ENCODE peak calls at places on chromosome 13, in ten cellular contexts. X is body of pancreas, P is upper lobe of left lung, E is testis, V is IMR-90, J is stomach, A is GM12878, W is adrenal gland, M is heart left ventricle, S is lower leg skin. K is an unnamed sample.

GRCh38 chr13:44904982-44905381 is 84.3 kb downstream of the NUFIP1 start:
- DNase-seq in X (no peak), P (no peak), E (peak; percentile 75), V (peak; percentile 97), J (peak; percentile 52), A (no peak), W (peak; percentile 43), M (peak; percentile 42), S (peak; percentile 90), K (peak; percentile 49)

GRCh38 chr13:99875391-99875790 is 96.2 kb downstream of the ZIC5 start:
- DNase-seq in X (no peak), P (no peak), E (no peak), V (no peak), J (no peak), A (no peak), W (no peak), M (no peak), S (no peak), K (no peak)

GRCh38 chr13:71285700-71286099 is 581.3 kb downstream of the DACH1 start:
- DNase-seq in X (no peak), P (no peak), E (no peak), V (no peak), J (no peak), A (no peak), W (no peak), M (no peak), S (no peak), K (no peak)

GRCh38 chr13:26985285-26985878 is 186.2 kb downstream of the USP12 start:
- DNase-seq in X (peak; percentile 84), P (peak; percentile 70), E (peak; percentile 88), V (peak; percentile 80), J (peak; percentile 78), A (peak; percentile 49), W (peak; percentile 85), M (peak; percentile 66), S (no peak), K (peak; percentile 35)

GRCh38 chr13:77521595-77522367 is 13.7 kb upstream of the SCEL start:
- DNase-seq in X (no peak), P (peak; percentile 83), E (no peak), V (no peak), J (peak; percentile 26), A (no peak), W (no peak), M (no peak), S (no peak), K (no peak)

GRCh38 chr13:70668983-70669382 is 560.7 kb upstream of the KLHL1 start:
- DNase-seq in X (no peak), P (no peak), E (no peak), V (no peak), J (no peak), A (no peak), W (no peak), M (no peak), S (no peak), K (no peak)

GRCh38 chr13:57624565-57625435 is 6.7 kb upstream of the PCDH17 start:
- DNase-seq in X (peak; percentile 57), P (no peak), E (peak; percentile 64), V (peak; percentile 41), J (no peak), A (no peak), W (peak; percentile 67), M (peak; percentile 27), S (no peak), K (peak; percentile 15)

GRCh38 chr13:27022571-27023311 is 148.9 kb downstream of the USP12 start:
- DNase-seq in X (no peak), P (peak; percentile 35), E (no peak), V (peak; percentile 89), J (peak; percentile 49), A (no peak), W (no peak), M (no peak), S (peak; percentile 53), K (no peak)

GRCh38 chr13:24725379-24725778 is 38.6 kb upstream of the RNF17 start:
- DNase-seq in X (no peak), P (no peak), E (no peak), V (no peak), J (no peak), A (no peak), W (no peak), M (no peak), S (no peak), K (no peak)

GRCh38 chr13:23634897-23635296 is 64.7 kb downstream of the TNFRSF19 start:
- DNase-seq in X (no peak), P (no peak), E (no peak), V (no peak), J (no peak), A (no peak), W (no peak), M (no peak), S (peak; percentile 25), K (no peak)

GRCh38 chr13:45341799-45342584 is 1.0 kb upstream of the TPT1 start:
- DNase-seq in X (peak; percentile 47), P (peak; percentile 72), E (peak; percentile 31), V (no peak), J (peak; percentile 59), A (no peak), W (peak; percentile 81), M (peak; percentile 54), S (peak; percentile 92), K (peak; percentile 5)

GRCh38 chr13:46751811-46752635 is 44.9 kb downstream of the ESD start:
- DNase-seq in X (no peak), P (peak; percentile 26), E (no peak), V (peak; percentile 45), J (no peak), A (peak; percentile 45), W (no peak), M (no peak), S (no peak), K (no peak)
- TF ChIP-seq POLR2A in X (no peak), P (no peak), E (no peak), V (no peak), J (no peak), A (peak; percentile 55), W (no peak), M (no peak), S (no peak), K (no peak)

GRCh38 chr13:41891119-41891518 is 69.8 kb downstream of the VWA8 start:
- DNase-seq in X (no peak), P (no peak), E (no peak), V (no peak), J (no peak), A (no peak), W (no peak), M (no peak), S (no peak), K (no peak)
- TF ChIP-seq POLR2A in X (no peak), P (no peak), E (no peak), V (no peak), J (no peak), A (no peak), W (no peak), M (no peak), S (no peak), K (no peak)

GRCh38 chr13:98264877-98265276 is 87.8 kb upstream of the RNF113B start:
- DNase-seq in X (no peak), P (no peak), E (no peak), V (no peak), J (no peak), A (no peak), W (no peak), M (no peak), S (no peak), K (no peak)

GRCh38 chr13:98267080-98267912 is 90.2 kb upstream of the RNF113B start:
- DNase-seq in X (peak; percentile 34), P (no peak), E (no peak), V (peak; percentile 79), J (peak; percentile 60), A (peak; percentile 33), W (no peak), M (no peak), S (no peak), K (no peak)

GRCh38 chr13:98263841-98264240 is 86.8 kb upstream of the RNF113B start:
- DNase-seq in X (no peak), P (no peak), E (no peak), V (no peak), J (no peak), A (no peak), W (no peak), M (no peak), S (no peak), K (no peak)

GRCh38 chr13:98269386-98269785 is 92.3 kb upstream of the RNF113B start:
- DNase-seq in X (no peak), P (no peak), E (no peak), V (no peak), J (no peak), A (no peak), W (no peak), M (no peak), S (no peak), K (no peak)

GRCh38 chr13:98265669-98266551 is 88.8 kb upstream of the RNF113B start:
- DNase-seq in X (peak; percentile 68), P (no peak), E (peak; percentile 36), V (peak; percentile 64), J (peak; percentile 65), A (no peak), W (peak; percentile 69), M (no peak), S (no peak), K (no peak)
- TF ChIP-seq POLR2A in X (no peak), P (no peak), E (no peak), V (no peak), J (no peak), A (no peak), W (peak; percentile 28), M (no peak), S (no peak), K (no peak)

DNA sequence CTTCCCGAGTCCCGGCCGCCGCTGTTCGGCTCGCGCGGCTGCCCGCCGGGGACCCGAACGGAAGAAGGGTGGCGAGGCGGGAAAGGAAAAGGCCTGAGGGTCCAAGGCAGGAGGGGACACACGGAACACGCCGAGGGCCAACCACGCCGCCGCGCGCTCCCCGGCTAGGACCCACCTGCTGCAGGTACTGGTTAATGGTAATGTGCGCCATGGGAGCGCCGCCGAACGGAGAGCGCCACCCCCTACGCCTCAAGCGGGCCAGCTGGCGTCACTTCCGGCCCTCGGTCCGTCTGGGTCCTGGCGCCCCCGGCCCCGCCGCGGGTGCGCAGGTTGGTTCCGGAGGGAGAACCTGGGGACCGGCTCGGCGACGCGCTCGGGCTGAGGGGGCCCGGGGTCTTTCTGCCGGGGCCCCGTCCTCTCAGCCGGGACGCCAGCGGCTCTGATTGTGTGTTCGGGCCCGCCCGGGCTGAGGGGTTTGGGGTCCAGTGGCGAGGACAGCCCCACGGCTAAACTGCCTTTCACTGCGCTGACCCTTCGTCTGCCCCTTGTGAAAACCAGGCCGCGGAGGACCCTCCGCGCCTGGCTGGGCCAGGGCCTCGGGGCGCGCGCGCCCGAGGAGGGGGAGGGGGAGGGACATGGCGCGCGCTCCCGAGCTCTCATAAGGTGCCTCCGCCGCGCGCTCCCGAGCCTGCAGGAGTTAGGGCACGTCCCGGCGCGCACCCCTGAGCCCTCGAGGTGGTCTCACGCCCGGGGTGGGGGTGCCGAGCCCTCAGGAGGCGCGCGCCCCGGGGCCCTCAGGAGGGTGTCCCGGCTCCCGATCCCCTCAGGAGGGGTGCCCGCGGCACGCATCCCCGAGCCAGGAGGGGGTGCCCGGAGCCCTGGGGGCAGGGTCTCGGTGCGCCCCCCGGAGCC is at the start of gene PCID2:
- DNase-seq in X (peak; percentile 87), P (peak; percentile 90), E (peak; percentile 97), V (peak; percentile 84), J (peak; percentile 93), A (peak; percentile 48), W (peak; percentile 87), M (peak; percentile 93), S (peak; percentile 97), K (peak; percentile 88)
- TF ChIP-seq POLR2A in X (peak; percentile 86), P (peak; percentile 85), E (peak; percentile 44), V (no peak), J (peak; percentile 81), A (peak; percentile 89), W (peak; percentile 87), M (no peak), S (no peak), K (peak; percentile 70)